ENCODE peak calls at places on chromosomes 11 and 22, in four cellular contexts. One of them, this sample, is unnamed.

GRCh38 chr11:46463701-46464100 is 72.1 kb upstream of the CHRM4 start:
- DNase-seq in GM23338: peak; percentile 26
- DNase-seq in cardiac muscle cell: no peak
- DNase-seq in cardiac fibroblast: no peak
- DNase-seq in this sample: no peak

GRCh38 chr11:57288771-57289579 is 35.8 kb downstream of the TNKS1BP1 start:
- DNase-seq in cardiac muscle cell: no peak
- DNase-seq in GM23338: peak; percentile 45
- DNase-seq in cardiac fibroblast: peak; percentile 64
- DNase-seq in this sample: peak; percentile 85

GRCh38 chr22:46536559-46537220 is 730 bp downstream of the CELSR1 start:
- DNase-seq in cardiac fibroblast: no peak
- DNase-seq in GM23338: peak; percentile 47
- DNase-seq in cardiac muscle cell: peak; percentile 51
- DNase-seq in this sample: no peak

GRCh38 chr11:73869234-73869949 is 7.3 kb downstream of the COA4 start:
- DNase-seq in cardiac muscle cell: no peak
- DNase-seq in cardiac fibroblast: no peak
- DNase-seq in GM23338: no peak
- DNase-seq in this sample: no peak

GRCh38 chr22:48449466-48450187 is 1378.0 kb downstream of the BRD1 start:
- DNase-seq in cardiac muscle cell: no peak
- DNase-seq in GM23338: no peak
- DNase-seq in cardiac fibroblast: no peak
- DNase-seq in this sample: no peak

GRCh38 chr22:36467946-36468345 is 13.5 kb downstream of the TXN2 start:
- DNase-seq in GM23338: no peak
- DNase-seq in cardiac fibroblast: peak; percentile 92
- DNase-seq in cardiac muscle cell: no peak
- DNase-seq in this sample: peak; percentile 93

GRCh38 chr22:42820075-42820763 is 36.9 kb downstream of the ARFGAP3 start:
- DNase-seq in GM23338: peak; percentile 78
- DNase-seq in cardiac fibroblast: peak; percentile 81
- DNase-seq in cardiac muscle cell: peak; percentile 42
- DNase-seq in this sample: peak; percentile 59

GRCh38 chr22:31118046-31118820 is 4.5 kb upstream of the INPP5J start:
- DNase-seq in cardiac muscle cell: no peak
- DNase-seq in cardiac fibroblast: no peak
- DNase-seq in GM23338: no peak
- DNase-seq in this sample: no peak

GRCh38 chr22:46104170-46104880 is 46.0 kb upstream of the PPARA start:
- DNase-seq in cardiac fibroblast: no peak
- DNase-seq in GM23338: no peak
- DNase-seq in cardiac muscle cell: no peak
- DNase-seq in this sample: no peak

GRCh38 chr11:26741036-26741435 is 19.2 kb upstream of the SLC5A12 start:
- DNase-seq in cardiac muscle cell: no peak
- DNase-seq in GM23338: no peak
- DNase-seq in cardiac fibroblast: peak; percentile 38
- DNase-seq in this sample: peak; percentile 36

GRCh38 chr11:42462558-42463310 is 849.1 kb upstream of the API5 start:
- DNase-seq in cardiac fibroblast: peak; percentile 55
- DNase-seq in GM23338: no peak
- DNase-seq in cardiac muscle cell: no peak
- DNase-seq in this sample: peak; percentile 14

GRCh38 chr22:19644314-19645223 is 69.7 kb upstream of the SEPTIN5 start:
- DNase-seq in GM23338: no peak
- DNase-seq in cardiac fibroblast: no peak
- DNase-seq in cardiac muscle cell: no peak
- DNase-seq in this sample: no peak

GRCh38 chr11:116879789-116880402 is 42.5 kb upstream of the APOA1 start:
- DNase-seq in cardiac fibroblast: peak; percentile 88
- DNase-seq in GM23338: peak; percentile 81
- DNase-seq in cardiac muscle cell: peak; percentile 72
- DNase-seq in this sample: peak; percentile 82

GRCh38 chr11:32045456-32045855 is 45.4 kb upstream of the RCN1 start:
- DNase-seq in cardiac fibroblast: no peak
- DNase-seq in cardiac muscle cell: no peak
- DNase-seq in GM23338: no peak
- DNase-seq in this sample: peak; percentile 56

GRCh38 chr11:36010010-36010740 is 66.3 kb downstream of the LDLRAD3 start:
- DNase-seq in cardiac fibroblast: peak; percentile 48
- DNase-seq in GM23338: no peak
- DNase-seq in cardiac muscle cell: no peak
- DNase-seq in this sample: peak; percentile 46

GRCh38 chr11:61961570-61962212 is 5.7 kb downstream of the FTH1 start:
- DNase-seq in cardiac muscle cell: no peak
- DNase-seq in GM23338: no peak
- DNase-seq in cardiac fibroblast: peak; percentile 92
- DNase-seq in this sample: peak; percentile 73

GRCh38 chr11:42593426-42593825 is 718.4 kb upstream of the API5 start:
- DNase-seq in cardiac muscle cell: no peak
- DNase-seq in cardiac fibroblast: no peak
- DNase-seq in GM23338: no peak
- DNase-seq in this sample: no peak

GRCh38 chr11:134508219-134508990 is 96.4 kb upstream of the B3GAT1 start:
- DNase-seq in cardiac fibroblast: no peak
- DNase-seq in cardiac muscle cell: no peak
- DNase-seq in GM23338: no peak
- DNase-seq in this sample: no peak

GRCh38 chr11:120462825-120463224 is 48.7 kb upstream of the GRIK4 start:
- DNase-seq in cardiac muscle cell: no peak
- DNase-seq in cardiac fibroblast: no peak
- DNase-seq in GM23338: no peak
- DNase-seq in this sample: no peak

GRCh38 chr22:36765131-36765942 is 10.6 kb downstream of the IFT27 start:
- DNase-seq in cardiac muscle cell: no peak
- DNase-seq in cardiac fibroblast: no peak
- DNase-seq in GM23338: no peak
- DNase-seq in this sample: no peak

GRCh38 chr22:50684501-50684900 is 11.9 kb downstream of the SHANK3 start:
- DNase-seq in cardiac muscle cell: no peak
- DNase-seq in GM23338: no peak
- DNase-seq in cardiac fibroblast: no peak
- DNase-seq in this sample: no peak

GRCh38 chr11:94171693-94172440 is 43.2 kb downstream of the PANX1 start:
- DNase-seq in cardiac muscle cell: peak; percentile 52
- DNase-seq in cardiac fibroblast: peak; percentile 67
- DNase-seq in GM23338: peak; percentile 88
- DNase-seq in this sample: peak; percentile 55

GRCh38 chr11:27429740-27430451 is 42.7 kb downstream of the LGR4 start:
- DNase-seq in cardiac muscle cell: no peak
- DNase-seq in cardiac fibroblast: no peak
- DNase-seq in GM23338: peak; percentile 20
- DNase-seq in this sample: no peak

GRCh38 chr11:119365071-119365591 is 16.4 kb downstream of the USP2 start:
- DNase-seq in GM23338: no peak
- DNase-seq in cardiac fibroblast: no peak
- DNase-seq in cardiac muscle cell: no peak
- DNase-seq in this sample: peak; percentile 35

GRCh38 chr11:102727890-102728289 is 3.1 kb upstream of the MMP8 start:
- DNase-seq in cardiac fibroblast: peak; percentile 12
- DNase-seq in GM23338: no peak
- DNase-seq in cardiac muscle cell: no peak
- DNase-seq in this sample: peak; percentile 46

GRCh38 chr22:47196881-47197701 is 434.6 kb downstream of the TBC1D22A start:
- DNase-seq in cardiac fibroblast: no peak
- DNase-seq in cardiac muscle cell: no peak
- DNase-seq in GM23338: no peak
- DNase-seq in this sample: no peak

GRCh38 chr11:3037945-3038271 is 19.3 kb downstream of the CARS1 start:
- DNase-seq in GM23338: no peak
- DNase-seq in cardiac fibroblast: no peak
- DNase-seq in cardiac muscle cell: no peak
- DNase-seq in this sample: no peak

GRCh38 chr11:110026823-110027626 is 66.2 kb upstream of the ZC3H12C start:
- DNase-seq in cardiac muscle cell: no peak
- DNase-seq in GM23338: no peak
- DNase-seq in cardiac fibroblast: no peak
- DNase-seq in this sample: no peak

GRCh38 chr11:123594188-123594901 is 60.1 kb downstream of the SCN3B start:
- DNase-seq in cardiac fibroblast: peak; percentile 10
- DNase-seq in GM23338: no peak
- DNase-seq in cardiac muscle cell: peak; percentile 42
- DNase-seq in this sample: peak; percentile 26

GRCh38 chr22:37562049-37562784 is 1.9 kb downstream of the CDC42EP1 start:
- DNase-seq in GM23338: no peak
- DNase-seq in cardiac muscle cell: no peak
- DNase-seq in cardiac fibroblast: no peak
- DNase-seq in this sample: no peak

GRCh38 chr11:118918128-118918685 is 7.5 kb downstream of the BCL9L start:
- DNase-seq in cardiac fibroblast: peak; percentile 98
- DNase-seq in GM23338: peak; percentile 85
- DNase-seq in cardiac muscle cell: no peak
- DNase-seq in this sample: peak; percentile 99

GRCh38 chr11:48019230-48019584 is 38.8 kb downstream of the PTPRJ start:
- DNase-seq in GM23338: peak; percentile 63
- DNase-seq in cardiac muscle cell: no peak
- DNase-seq in cardiac fibroblast: peak; percentile 35
- DNase-seq in this sample: no peak

GRCh38 chr11:118901494-118902335 is 18.0 kb downstream of the CXCR5 start:
- DNase-seq in cardiac fibroblast: no peak
- DNase-seq in GM23338: no peak
- DNase-seq in cardiac muscle cell: no peak
- DNase-seq in this sample: no peak

GRCh38 chr11:71253794-71254193 is 1.4 kb upstream of the SHANK2 start:
- DNase-seq in cardiac fibroblast: no peak
- DNase-seq in GM23338: no peak
- DNase-seq in cardiac muscle cell: no peak
- DNase-seq in this sample: no peak
- H3K4me3 ChIP-seq in cardiac fibroblast: no peak overlapping the region
- H3K4me3 ChIP-seq in GM23338: peak overlapping the region; percentile 92
- H3K4me3 ChIP-seq in cardiac muscle cell: no peak overlapping the region
- H3K4me3 ChIP-seq in this sample: no peak overlapping the region

GRCh38 chr22:39926175-39927152 is 25.6 kb downstream of the GRAP2 start:
- DNase-seq in cardiac muscle cell: no peak
- DNase-seq in cardiac fibroblast: no peak
- DNase-seq in GM23338: no peak
- DNase-seq in this sample: no peak

GRCh38 chr22:39923689-39924088 is 22.8 kb downstream of the GRAP2 start:
- DNase-seq in GM23338: no peak
- DNase-seq in cardiac fibroblast: no peak
- DNase-seq in cardiac muscle cell: no peak
- DNase-seq in this sample: no peak

GRCh38 chr22:39927544-39927943 is 26.7 kb downstream of the GRAP2 start:
- DNase-seq in GM23338: peak; percentile 73
- DNase-seq in cardiac muscle cell: no peak
- DNase-seq in cardiac fibroblast: no peak
- DNase-seq in this sample: no peak

GRCh38 chr22:39924286-39924685 is 23.4 kb downstream of the GRAP2 start:
- DNase-seq in cardiac muscle cell: no peak
- DNase-seq in cardiac fibroblast: no peak
- DNase-seq in GM23338: no peak
- DNase-seq in this sample: no peak

DNA sequence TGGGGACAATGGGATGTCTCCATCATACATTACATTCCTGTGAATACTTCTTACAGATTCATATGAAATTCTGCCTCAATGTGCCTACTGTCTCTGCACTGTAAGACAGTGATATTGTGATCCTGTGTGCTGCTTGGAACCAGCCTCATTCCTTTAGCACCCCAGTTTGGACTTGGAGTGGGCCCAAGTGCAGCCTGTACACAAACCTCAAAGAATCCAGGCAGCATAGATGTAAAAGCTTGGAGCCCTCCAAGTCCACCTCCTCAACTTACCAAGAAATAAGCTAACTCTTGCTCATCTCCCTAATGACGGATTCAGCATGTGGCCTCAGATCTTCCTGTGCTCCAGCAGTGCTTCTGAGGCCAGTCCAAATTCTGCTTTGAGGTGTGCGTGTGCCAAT is 24.4 kb downstream of the GRAP2 start:
- DNase-seq in cardiac muscle cell: no peak
- DNase-seq in cardiac fibroblast: no peak
- DNase-seq in GM23338: no peak
- DNase-seq in this sample: no peak
- H3K4me3 ChIP-seq in cardiac muscle cell: no peak overlapping the region
- H3K4me3 ChIP-seq in cardiac fibroblast: no peak overlapping the region
- H3K4me3 ChIP-seq in GM23338: no peak overlapping the region
- H3K4me3 ChIP-seq in this sample: no peak overlapping the region

GRCh38 chr11:63503492-63503891 is 2.4 kb upstream of the LGALS12 start:
- DNase-seq in cardiac muscle cell: no peak
- DNase-seq in cardiac fibroblast: no peak
- DNase-seq in GM23338: no peak
- DNase-seq in this sample: no peak

GRCh38 chr11:63504054-63504453 is 1.8 kb upstream of the LGALS12 start:
- DNase-seq in cardiac muscle cell: no peak
- DNase-seq in cardiac fibroblast: no peak
- DNase-seq in GM23338: peak; percentile 30
- DNase-seq in this sample: no peak

GRCh38 chr11:63499874-63500273 is 6.0 kb upstream of the LGALS12 start:
- DNase-seq in cardiac muscle cell: no peak
- DNase-seq in cardiac fibroblast: no peak
- DNase-seq in GM23338: no peak
- DNase-seq in this sample: no peak

GRCh38 chr11:63502252-63502820 is 3.5 kb upstream of the LGALS12 start:
- DNase-seq in GM23338: no peak
- DNase-seq in cardiac fibroblast: no peak
- DNase-seq in cardiac muscle cell: no peak
- DNase-seq in this sample: no peak

GRCh38 chr11:63501236-63501635 is 4.6 kb upstream of the LGALS12 start:
- DNase-seq in cardiac muscle cell: no peak
- DNase-seq in cardiac fibroblast: no peak
- DNase-seq in GM23338: no peak
- DNase-seq in this sample: no peak
- H3K4me3 ChIP-seq in cardiac muscle cell: no peak overlapping the region
- H3K4me3 ChIP-seq in cardiac fibroblast: no peak overlapping the region
- H3K4me3 ChIP-seq in GM23338: no peak overlapping the region
- H3K4me3 ChIP-seq in this sample: no peak overlapping the region

GRCh38 chr11:111510311-111510710 is 1.9 kb downstream of the BTG4 start:
- DNase-seq in GM23338: no peak
- DNase-seq in cardiac muscle cell: no peak
- DNase-seq in cardiac fibroblast: no peak
- DNase-seq in this sample: peak; percentile 54

GRCh38 chr11:111515591-111515990 is 1.0 kb downstream of the HOATZ start:
- DNase-seq in GM23338: no peak
- DNase-seq in cardiac fibroblast: no peak
- DNase-seq in cardiac muscle cell: no peak
- DNase-seq in this sample: no peak

GRCh38 chr11:111512296-111513239 is at the start of gene BTG4:
- DNase-seq in cardiac fibroblast: peak; percentile 13
- DNase-seq in cardiac muscle cell: peak; percentile 34
- DNase-seq in GM23338: peak; percentile 69
- DNase-seq in this sample: peak; percentile 26

GRCh38 chr11:111514216-111515031 is at the start of gene HOATZ:
- DNase-seq in cardiac fibroblast: peak; percentile 13
- DNase-seq in cardiac muscle cell: peak; percentile 54
- DNase-seq in GM23338: peak; percentile 95
- DNase-seq in this sample: no peak

DNA sequence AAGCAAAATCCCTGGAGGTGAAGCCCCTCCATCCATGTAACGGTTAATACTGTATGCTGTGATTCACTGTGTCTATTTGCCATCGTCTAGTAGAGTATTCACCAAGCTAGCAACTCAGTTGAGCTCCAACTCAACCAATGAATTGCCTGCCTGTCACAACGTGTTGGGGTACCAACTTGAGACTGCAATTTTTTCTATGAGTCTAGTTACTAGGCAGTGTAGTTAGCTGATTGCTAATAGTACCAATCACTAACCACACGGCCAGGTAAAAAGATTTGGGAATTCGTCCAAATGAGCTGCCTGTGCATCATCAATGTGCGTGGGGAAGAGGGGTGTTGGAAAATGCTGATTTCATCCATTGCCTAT is 1.0 kb upstream of the BTG4 start:
- DNase-seq in cardiac muscle cell: no peak
- DNase-seq in GM23338: no peak
- DNase-seq in cardiac fibroblast: no peak
- DNase-seq in this sample: no peak
- H3K4me3 ChIP-seq in cardiac muscle cell: no peak overlapping the region
- H3K4me3 ChIP-seq in GM23338: peak overlapping the region; percentile 62
- H3K4me3 ChIP-seq in cardiac fibroblast: no peak overlapping the region
- H3K4me3 ChIP-seq in this sample: peak overlapping the region; percentile 55